ENCODE peak calls at places on chromosomes 1 and 21, in six cellular contexts. Z is PC-9, P is neural progenitor cell, X is fibroblast of lung, L is PC-3, G is mammary epithelial cell. F is an unnamed sample.
A peak's percentile ranks its signal among the peaks of the same experiment; 100 is the strongest.

GRCh38 chr1:94702440-94702810 is 117.7 kb upstream of the SLC44A3 start:
- DNase-seq in Z (no peak), P (no peak), X (no peak), L (no peak), G (no peak), F (peak; percentile 29)

GRCh38 chr1:197399691-197400521 is 131.9 kb downstream of the CRB1 start:
- DNase-seq in Z (peak; percentile 58), P (peak; percentile 52), X (peak; percentile 50), L (peak; percentile 71), G (peak; percentile 42), F (peak; percentile 68)

GRCh38 chr1:109873278-109874175 is 37.1 kb upstream of the CSF1 start:
- DNase-seq in Z (peak; percentile 57), P (no peak), X (peak; percentile 62), L (no peak), G (peak; percentile 36), F (peak; percentile 53)

GRCh38 chr1:156422602-156423091 is 53.6 kb downstream of the RHBG start:
- DNase-seq in Z (peak; percentile 46), P (no peak), X (no peak), L (peak; percentile 45), G (peak; percentile 48), F (no peak)

GRCh38 chr1:30822966-30823581 is 65.5 kb upstream of the LAPTM5 start:
- DNase-seq in Z (no peak), P (no peak), X (peak; percentile 76), L (peak; percentile 31), G (peak; percentile 44), F (peak; percentile 49)

GRCh38 chr1:94646786-94647555 is 105.4 kb upstream of the F3 start:
- DNase-seq in Z (peak; percentile 71), P (no peak), X (peak; percentile 71), L (no peak), G (peak; percentile 66), F (peak; percentile 40)

GRCh38 chr1:199081739-199082138 is 442.9 kb downstream of the PTPRC start:
- DNase-seq in Z (no peak), P (no peak), X (no peak), L (no peak), G (no peak), F (no peak)

GRCh38 chr1:61083014-61083798 is 845 bp downstream of the NFIA start:
- DNase-seq in Z (no peak), P (peak; percentile 66), X (peak; percentile 34), L (peak; percentile 33), G (peak; percentile 37), F (peak; percentile 38)

GRCh38 chr1:58727363-58727762 is 27.5 kb upstream of the MYSM1 start:
- DNase-seq in Z (peak; percentile 96), P (no peak), X (peak; percentile 91), L (peak; percentile 98), G (peak; percentile 98), F (peak; percentile 46)

GRCh38 chr1:62337785-62338631 is 18.8 kb upstream of the KANK4 start:
- DNase-seq in Z (no peak), P (peak; percentile 70), X (peak; percentile 33), L (no peak), G (no peak), F (no peak)

GRCh38 chr1:183734600-183735036 is 70.3 kb upstream of the RGL1 start:
- DNase-seq in Z (no peak), P (peak; percentile 54), X (peak; percentile 35), L (no peak), G (no peak), F (peak; percentile 84)

GRCh38 chr1:33576821-33577599 is 104.6 kb downstream of the ZSCAN20 start:
- DNase-seq in Z (no peak), P (no peak), X (no peak), L (no peak), G (no peak), F (no peak)

GRCh38 chr1:43235451-43236121 is 34.2 kb upstream of the TMEM125 start:
- DNase-seq in Z (no peak), P (no peak), X (no peak), L (peak; percentile 21), G (no peak), F (no peak)

GRCh38 chr1:201138311-201138840 is 11.4 kb upstream of the ASCL5 start:
- DNase-seq in Z (no peak), P (no peak), X (peak; percentile 11), L (no peak), G (no peak), F (no peak)

GRCh38 chr1:147084273-147085096 is 87.8 kb downstream of the PRKAB2 start:
- DNase-seq in Z (peak; percentile 97), P (peak; percentile 85), X (peak; percentile 92), L (no peak), G (peak; percentile 98), F (peak; percentile 98)

GRCh38 chr1:227729881-227730629 is 5.0 kb downstream of the JMJD4 start:
- DNase-seq in Z (no peak), P (peak; percentile 53), X (peak; percentile 54), L (peak; percentile 84), G (peak; percentile 19), F (peak; percentile 59)

GRCh38 chr1:231612393-231613089 is 14.0 kb upstream of the DISC1 start:
- DNase-seq in Z (no peak), P (no peak), X (no peak), L (no peak), G (no peak), F (no peak)

GRCh38 chr21:43639470-43640178 is 19.7 kb downstream of the HSF2BP start:
- DNase-seq in Z (peak; percentile 78), P (no peak), X (peak; percentile 21), L (peak; percentile 59), G (peak; percentile 69), F (peak; percentile 88)

GRCh38 chr1:206578115-206578935 is 33.9 kb downstream of the EIF2D start:
- DNase-seq in Z (peak; percentile 48), P (no peak), X (peak; percentile 27), L (peak; percentile 83), G (no peak), F (no peak)

GRCh38 chr1:31585736-31586365 is 9.5 kb downstream of the TINAGL1 start:
- DNase-seq in Z (no peak), P (no peak), X (no peak), L (no peak), G (no peak), F (no peak)

GRCh38 chr1:117780981-117781475 is 148.4 kb downstream of the GDAP2 start:
- DNase-seq in Z (no peak), P (no peak), X (no peak), L (no peak), G (no peak), F (peak; percentile 57)

GRCh38 chr21:27043377-27043776 is 76.5 kb upstream of the ADAMTS5 start:
- DNase-seq in Z (no peak), P (no peak), X (no peak), L (no peak), G (no peak), F (no peak)

GRCh38 chr1:210366767-210367166 is 38.1 kb downstream of the HHAT start:
- DNase-seq in Z (peak; percentile 79), P (no peak), X (no peak), L (peak; percentile 19), G (peak; percentile 66), F (no peak)

GRCh38 chr1:12125422-12126355 is 41.1 kb upstream of the TNFRSF1B start:
- DNase-seq in Z (no peak), P (peak; percentile 29), X (no peak), L (no peak), G (no peak), F (no peak)

GRCh38 chr1:49048188-49048587 is 271.5 kb upstream of the BEND5 start:
- DNase-seq in Z (no peak), P (no peak), X (no peak), L (no peak), G (no peak), F (no peak)

GRCh38 chr1:33741749-33742148 is 122.1 kb upstream of the HMGB4 start:
- DNase-seq in Z (no peak), P (no peak), X (no peak), L (no peak), G (no peak), F (no peak)

GRCh38 chr1:112319371-112320034 is 76.5 kb upstream of the CTTNBP2NL start:
- DNase-seq in Z (no peak), P (no peak), X (no peak), L (no peak), G (peak; percentile 78), F (no peak)
- H3K27me3 ChIP-seq in Z (peaks cover 98% of the 10 kb centered on the region), P (peaks cover 27% of the 10 kb centered on the region), X (peaks cover 7% of the 10 kb centered on the region), L (peaks cover 93% of the 10 kb centered on the region), G (no peaks in the 10 kb centered on the region), F (peaks cover 28% of the 10 kb centered on the region)

GRCh38 chr21:37561506-37561905 is 194.9 kb downstream of the DYRK1A start:
- DNase-seq in Z (no peak), P (no peak), X (no peak), L (no peak), G (no peak), F (no peak)

GRCh38 chr21:37564341-37564923 is 197.9 kb downstream of the DYRK1A start:
- DNase-seq in Z (peak; percentile 96), P (peak; percentile 21), X (peak; percentile 100), L (peak; percentile 99), G (peak; percentile 99), F (peak; percentile 100)

GRCh38 chr21:37563641-37564340 is 197.2 kb downstream of the DYRK1A start:
- DNase-seq in Z (peak; percentile 82), P (peak; percentile 44), X (peak; percentile 93), L (peak; percentile 96), G (peak; percentile 91), F (peak; percentile 94)

GRCh38 chr21:37561941-37562919 is 195.7 kb downstream of the DYRK1A start:
- DNase-seq in Z (no peak), P (no peak), X (no peak), L (no peak), G (no peak), F (no peak)

GRCh38 chr21:37562920-37563640 is 196.5 kb downstream of the DYRK1A start:
- DNase-seq in Z (no peak), P (no peak), X (no peak), L (no peak), G (no peak), F (no peak)
- H2AFZ ChIP-seq in Z (peak overlapping the region; percentile 97), P (no peak overlapping the region), X (peak overlapping the region; percentile 85), L (peak overlapping the region; percentile 91), G (peak overlapping the region; percentile 95), F (peak overlapping the region; percentile 73)

DNA sequence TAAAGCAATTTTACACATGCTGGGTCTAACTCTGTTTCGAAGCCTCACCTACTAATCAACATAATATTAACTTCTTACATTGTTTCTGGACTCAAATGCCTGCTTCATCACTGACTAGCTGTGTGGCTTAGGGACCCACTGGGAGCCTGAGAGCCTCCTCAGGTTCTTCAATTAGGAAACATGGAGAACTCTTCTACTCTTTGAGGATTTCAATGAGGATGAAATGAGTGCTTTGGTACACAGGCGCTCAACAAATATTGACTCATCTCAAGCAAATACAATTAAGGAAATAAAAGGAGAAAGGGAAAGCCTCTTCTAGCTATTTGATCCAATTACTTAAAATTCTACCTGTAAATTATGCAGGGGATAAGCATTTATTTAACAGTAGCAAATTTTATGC is 84.4 kb upstream of the JAK1 start:
- DNase-seq in Z (no peak), P (no peak), X (no peak), L (peak; percentile 51), G (no peak), F (no peak)
- H3K4me3 ChIP-seq in Z (no peak overlapping the region), P (no peak overlapping the region), X (no peak overlapping the region), L (no peak overlapping the region), G (no peak overlapping the region), F (no peak overlapping the region)

GRCh38 chr1:178098262-178098661 is 4.4 kb downstream of the RASAL2 start:
- DNase-seq in Z (no peak), P (no peak), X (peak; percentile 42), L (no peak), G (no peak), F (no peak)
- H3K27me3 ChIP-seq in Z (no peaks in the 10 kb centered on the region), P (no peaks in the 10 kb centered on the region), X (no peaks in the 10 kb centered on the region), L (no peaks in the 10 kb centered on the region), G (no peaks in the 10 kb centered on the region), F (no peaks in the 10 kb centered on the region)